ENCODE peak calls at places on chromosome 21, in ten cellular contexts. P, O, E, L, I, Q, G, Z, W and S are unnamed samples.

GRCh38 chr21:42769183-42769819 is 110.0 kb downstream of the WDR4 start:
- DNase-seq in O (no peak), E (no peak), L (no peak), W (no peak), Q (no peak), Z (no peak), I (no peak), G (no peak), P (no peak), S (no peak)

GRCh38 chr21:33685613-33686197 is 43.4 kb downstream of the ITSN1 start:
- DNase-seq in Z (peak), W (peak), I (no peak), L (no peak), P (no peak), O (peak), Q (no peak), E (no peak), G (no peak), S (peak)

GRCh38 chr21:34950980-34951379 is 98.1 kb downstream of the RUNX1 start:
- DNase-seq in Q (no peak), G (no peak), O (no peak), Z (peak), L (peak), I (no peak), E (no peak), P (no peak), W (no peak), S (no peak)

GRCh38 chr21:26826801-26827200 is 18.4 kb downstream of the ADAMTS1 start:
- DNase-seq in O (no peak), W (no peak), G (no peak), I (no peak), E (no peak), P (no peak), L (no peak), Z (no peak), Q (no peak), S (no peak)

GRCh38 chr21:42129300-42130266 is 58.5 kb downstream of the UMODL1 start:
- DNase-seq in G (no peak), Q (no peak), E (no peak), L (no peak), O (no peak), P (no peak), W (no peak), I (no peak), Z (no peak), S (no peak)

GRCh38 chr21:41808846-41809245 is 42.0 kb upstream of the RIPK4 start:
- DNase-seq in O (no peak), G (no peak), W (no peak), Z (no peak), E (no peak), Q (no peak), I (no peak), P (no peak), L (no peak), S (no peak)

GRCh38 chr21:25490742-25491141 is 116.5 kb downstream of the MRPL39 start:
- DNase-seq in P (no peak), W (no peak), O (no peak), I (no peak), L (no peak), E (no peak), Z (no peak), G (no peak), Q (no peak), S (peak)

GRCh38 chr21:44871576-44872265 is 1.8 kb downstream of the PTTG1IP start:
- DNase-seq in O (peak), Q (no peak), P (no peak), E (no peak), G (peak), Z (peak), L (no peak), W (peak), I (no peak), S (peak)

GRCh38 chr21:29302340-29302991 is 3.7 kb downstream of the BACH1 start:
- DNase-seq in W (no peak), Z (peak), G (no peak), E (no peak), I (no peak), L (no peak), Q (no peak), P (no peak), O (no peak), S (peak)